ENCODE peak calls at places on chromosomes 13 and 19, in seven cellular contexts. R is aorta, P is body of pancreas, K is retinal pigment epithelial cell, M is lower lobe of right lung, N is Caco-2, F is Peyer's patch. V is an unnamed sample.

GRCh38 chr19:33032218-33032781 is 32.4 kb downstream of the RHPN2 start:
- DNase-seq in R (no peak), P (no peak), K (no peak), M (no peak), N (peak; percentile 57), F (peak; percentile 63), V (no peak)

GRCh38 chr13:45361596-45362206 is 20.7 kb upstream of the TPT1 start:
- DNase-seq in R (peak; percentile 40), P (no peak), K (no peak), M (no peak), N (no peak), F (no peak), V (no peak)

GRCh38 chr13:33348366-33348765 is 62.8 kb upstream of the STARD13 start:
- DNase-seq in R (no peak), P (no peak), K (no peak), M (no peak), N (no peak), F (no peak), V (no peak)

GRCh38 chr19:52638601-52639000 is 446 bp upstream of the ZNF83 start:
- DNase-seq in R (peak; percentile 79), P (peak; percentile 13), K (no peak), M (peak; percentile 54), N (peak; percentile 72), F (no peak), V (no peak)

GRCh38 chr19:56838930-56839664 is 1.4 kb downstream of the PEG3 start:
- DNase-seq in R (peak; percentile 96), P (peak; percentile 99), K (peak; percentile 75), M (peak; percentile 92), N (no peak), F (peak; percentile 67), V (peak; percentile 50)

GRCh38 chr19:35090160-35090794 is 25.3 kb upstream of the FXYD3 start:
- DNase-seq in R (no peak), P (peak; percentile 88), K (no peak), M (no peak), N (no peak), F (no peak), V (no peak)

GRCh38 chr13:43797869-43798268 is 11.1 kb upstream of the ENOX1 start:
- DNase-seq in R (no peak), P (no peak), K (no peak), M (no peak), N (no peak), F (no peak), V (no peak)

GRCh38 chr19:50772408-50773311 is 2.4 kb downstream of the GPR32 start:
- DNase-seq in R (no peak), P (no peak), K (no peak), M (no peak), N (no peak), F (no peak), V (no peak)

DNA sequence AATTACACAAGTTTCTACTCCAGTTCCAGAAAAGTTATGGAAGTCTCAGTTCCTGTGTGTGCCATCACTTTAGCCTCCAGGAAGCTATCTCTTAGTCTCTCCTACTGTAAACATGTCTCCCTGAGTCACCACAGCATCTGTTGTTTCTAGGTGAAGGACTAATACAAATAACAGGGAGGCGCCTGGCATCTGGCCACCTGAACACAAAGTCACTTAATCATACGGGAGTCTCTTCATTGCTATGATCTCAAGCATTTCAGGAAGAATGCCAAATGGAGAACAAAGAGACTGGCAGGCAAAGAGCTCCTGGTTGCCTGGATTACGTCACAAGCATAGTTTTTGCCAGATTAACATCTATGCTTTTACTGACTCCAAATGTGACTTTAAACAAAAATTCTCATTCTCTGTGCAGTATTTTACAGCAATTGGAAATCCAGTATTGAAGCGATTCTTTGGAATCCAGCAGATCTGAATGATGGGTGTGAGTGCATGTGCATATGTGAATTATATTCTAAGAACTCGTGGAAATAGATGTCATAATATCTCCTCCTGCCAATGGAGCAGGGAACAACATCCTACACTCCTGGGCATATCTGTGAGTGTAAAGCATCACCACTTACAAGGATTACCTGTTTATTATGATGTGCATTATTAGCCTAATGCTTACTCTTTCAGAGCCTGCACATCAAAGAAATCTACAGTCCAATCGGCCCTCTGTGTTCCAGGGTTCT is 572.8 kb downstream of the PCDH9 start:
- DNase-seq in R (no peak), P (peak; percentile 65), K (peak; percentile 95), M (peak; percentile 53), N (no peak), F (no peak), V (peak; percentile 93)
- H3K4me3 ChIP-seq in R (no peak overlapping the region), P (no peak overlapping the region), K (no peak overlapping the region), M (no peak overlapping the region), N (no peak overlapping the region), F (no peak overlapping the region), V (no peak overlapping the region)

DNA sequence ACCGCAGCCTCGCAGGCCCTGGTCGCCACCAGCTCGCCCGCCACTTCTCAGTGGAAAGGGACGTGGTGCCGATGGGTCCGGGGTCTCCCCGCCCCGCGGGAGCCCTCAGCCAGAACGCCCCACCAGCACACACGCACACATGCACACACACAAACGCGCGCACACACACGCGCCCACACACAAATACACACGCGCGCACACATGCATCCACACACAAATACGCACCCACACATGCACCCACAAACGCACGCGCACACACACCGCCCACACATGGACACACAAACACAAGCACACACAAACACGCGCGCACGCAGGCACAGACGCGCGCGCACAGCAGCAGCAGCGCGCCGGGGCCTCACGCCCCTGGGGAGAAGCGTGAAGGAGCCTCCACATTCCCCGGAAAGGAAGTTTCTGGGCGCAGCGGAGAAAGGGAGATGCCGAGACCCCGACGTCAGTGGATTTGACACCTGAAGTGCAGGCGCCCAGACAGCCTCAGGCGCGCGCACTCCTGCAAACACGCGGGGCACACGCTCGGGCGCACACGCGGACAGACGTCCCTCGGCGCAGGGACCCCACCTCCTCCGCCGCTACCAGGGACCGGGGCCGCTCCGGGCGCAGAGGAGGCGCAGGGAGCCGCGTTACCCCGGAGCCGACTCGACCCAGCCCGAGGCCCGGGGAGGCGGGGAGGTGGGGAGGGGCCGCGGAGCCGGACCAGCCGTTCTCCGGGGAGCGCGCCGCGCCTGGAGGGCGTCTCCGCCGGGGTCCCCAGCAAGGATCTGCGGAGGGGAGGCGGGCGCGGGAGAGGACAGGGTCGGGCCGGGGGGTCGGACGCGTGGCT is 623 bp downstream of the RASA3 start:
- DNase-seq in R (peak; percentile 82), P (no peak), K (no peak), M (peak; percentile 62), N (no peak), F (no peak), V (no peak)
- H3K4me3 ChIP-seq in R (peak overlapping the region; percentile 45), P (peak overlapping the region; percentile 49), K (peak overlapping the region; percentile 75), M (peak overlapping the region; percentile 82), N (peak overlapping the region; percentile 77), F (peak overlapping the region; percentile 64), V (peak overlapping the region; percentile 89)

GRCh38 chr13:73870036-73870741 is 264.0 kb downstream of the KLF12 start:
- DNase-seq in R (no peak), P (no peak), K (no peak), M (no peak), N (no peak), F (no peak), V (no peak)

GRCh38 chr13:73872397-73872796 is 261.8 kb downstream of the KLF12 start:
- DNase-seq in R (no peak), P (no peak), K (no peak), M (no peak), N (no peak), F (no peak), V (no peak)

GRCh38 chr13:73874460-73874859 is 259.7 kb downstream of the KLF12 start:
- DNase-seq in R (no peak), P (no peak), K (no peak), M (no peak), N (no peak), F (no peak), V (no peak)

GRCh38 chr13:73876323-73876722 is 257.9 kb downstream of the KLF12 start:
- DNase-seq in R (no peak), P (no peak), K (peak; percentile 26), M (no peak), N (no peak), F (no peak), V (no peak)

GRCh38 chr13:73870970-73871935 is 263.0 kb downstream of the KLF12 start:
- DNase-seq in R (no peak), P (no peak), K (no peak), M (no peak), N (no peak), F (no peak), V (no peak)
- H3K4me3 ChIP-seq in R (no peak overlapping the region), P (no peak overlapping the region), K (no peak overlapping the region), M (no peak overlapping the region), N (no peak overlapping the region), F (no peak overlapping the region), V (no peak overlapping the region)

DNA sequence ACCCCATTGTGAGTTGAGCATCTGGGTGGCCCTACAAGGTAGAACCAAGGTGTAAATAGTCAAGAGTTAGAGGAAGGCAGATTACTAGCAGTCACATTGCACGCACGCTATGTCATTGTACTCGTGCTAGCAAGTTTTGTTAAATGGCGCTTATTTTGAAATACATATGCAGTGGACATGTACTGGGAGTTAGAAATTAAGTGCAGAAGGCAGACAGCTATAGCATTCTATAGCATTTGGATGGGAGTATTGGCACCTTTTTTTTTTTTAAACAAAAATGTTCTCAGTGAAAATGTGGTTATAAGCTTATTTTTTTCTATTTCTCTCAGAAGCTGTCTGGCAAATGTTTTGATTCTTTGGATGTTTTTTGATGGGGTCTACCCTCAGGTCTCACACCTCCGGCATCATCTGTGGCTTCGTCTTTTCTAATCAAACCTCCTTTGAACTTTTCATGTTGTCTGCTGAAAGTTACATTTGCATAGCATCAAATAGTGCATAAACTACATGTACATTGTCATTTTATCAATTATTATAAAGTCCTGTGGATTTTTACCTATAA is 68.1 kb downstream of the ARHGEF7 start:
- DNase-seq in R (no peak), P (no peak), K (no peak), M (no peak), N (no peak), F (no peak), V (no peak)
- H3K4me3 ChIP-seq in R (no peak overlapping the region), P (no peak overlapping the region), K (no peak overlapping the region), M (no peak overlapping the region), N (no peak overlapping the region), F (no peak overlapping the region), V (no peak overlapping the region)

GRCh38 chr19:41991025-41991424 is 3.0 kb downstream of the ATP1A3 start:
- DNase-seq in R (no peak), P (no peak), K (peak; percentile 23), M (no peak), N (no peak), F (no peak), V (no peak)
- H3K4me3 ChIP-seq in R (no peak overlapping the region), P (no peak overlapping the region), K (no peak overlapping the region), M (no peak overlapping the region), N (no peak overlapping the region), F (no peak overlapping the region), V (no peak overlapping the region)

GRCh38 chr19:40611900-40612698 is 10.9 kb downstream of the LTBP4 start:
- DNase-seq in R (no peak), P (no peak), K (no peak), M (no peak), N (peak; percentile 37), F (no peak), V (no peak)
- H3K4me3 ChIP-seq in R (no peak overlapping the region), P (no peak overlapping the region), K (no peak overlapping the region), M (no peak overlapping the region), N (no peak overlapping the region), F (no peak overlapping the region), V (no peak overlapping the region)

GRCh38 chr13:60411464-60411863 is 14.4 kb downstream of the TDRD3 start:
- DNase-seq in R (no peak), P (no peak), K (no peak), M (no peak), N (no peak), F (no peak), V (no peak)
- H3K4me3 ChIP-seq in R (no peak overlapping the region), P (no peak overlapping the region), K (no peak overlapping the region), M (no peak overlapping the region), N (no peak overlapping the region), F (no peak overlapping the region), V (no peak overlapping the region)

GRCh38 chr19:16070366-16070990 is 5.8 kb upstream of the TPM4 start:
- DNase-seq in R (peak; percentile 89), P (peak; percentile 51), K (no peak), M (peak; percentile 90), N (no peak), F (peak; percentile 93), V (no peak)
- H3K4me3 ChIP-seq in R (peak overlapping the region; percentile 76), P (no peak overlapping the region), K (no peak overlapping the region), M (peak overlapping the region; percentile 27), N (no peak overlapping the region), F (no peak overlapping the region), V (no peak overlapping the region)